ENCODE peak calls at places on chromosomes 2 and 18, in ten cellular contexts. T is foreskin keratinocyte; C is CD8-positive, alpha-beta T cell; D is neural crest cell; X is BE2C; H is RWPE1; V is B cell; J is right lobe of liver; L is fibroblast of villous mesenchyme; U is fibroblast of the aortic adventitia. O is an unnamed sample.

GRCh38 chr2:234406085-234406484 is 90.8 kb downstream of the ARL4C start:
- DNase-seq in T (no peak), C (no peak), D (no peak), X (peak; percentile 31), H (no peak), V (no peak), J (no peak), L (no peak), U (no peak), O (no peak)

GRCh38 chr2:203830294-203831055 is 37.1 kb upstream of the CTLA4 start:
- DNase-seq in T (no peak), C (no peak), D (no peak), X (no peak), H (no peak), V (no peak), J (no peak), L (no peak), U (no peak), O (no peak)

GRCh38 chr18:50058731-50059130 is 136.2 kb downstream of the MYO5B start:
- DNase-seq in T (no peak), C (no peak), D (no peak), X (no peak), H (no peak), V (no peak), J (no peak), L (no peak), U (no peak), O (no peak)

GRCh38 chr2:230885467-230886130 is 20.9 kb downstream of the ITM2C start:
- DNase-seq in T (no peak), C (no peak), D (peak; percentile 69), X (peak; percentile 68), H (no peak), V (no peak), J (no peak), L (peak; percentile 60), U (peak; percentile 46), O (no peak)

GRCh38 chr2:43758738-43759137 is 15.1 kb upstream of the DYNC2LI1 start:
- DNase-seq in T (no peak), C (no peak), D (no peak), X (no peak), H (no peak), V (no peak), J (no peak), L (peak; percentile 84), U (peak; percentile 71), O (no peak)

GRCh38 chr2:55419514-55420243 is at the start of gene CCDC88A:
- DNase-seq in T (peak; percentile 90), C (peak; percentile 78), D (peak; percentile 99), X (peak; percentile 90), H (peak; percentile 89), V (peak; percentile 88), J (peak; percentile 96), L (peak; percentile 98), U (peak; percentile 97), O (peak; percentile 99)

GRCh38 chr2:19158211-19158610 is 200.2 kb downstream of the OSR1 start:
- DNase-seq in T (no peak), C (no peak), D (no peak), X (no peak), H (no peak), V (no peak), J (no peak), L (no peak), U (peak; percentile 37), O (no peak)

GRCh38 chr2:33405180-33406105 is 71.0 kb upstream of the RASGRP3 start:
- DNase-seq in T (no peak), C (no peak), D (no peak), X (no peak), H (no peak), V (no peak), J (no peak), L (no peak), U (no peak), O (no peak)

GRCh38 chr18:56515522-56515921 is 122.9 kb downstream of the TXNL1 start:
- DNase-seq in T (no peak), C (no peak), D (no peak), X (no peak), H (no peak), V (no peak), J (no peak), L (no peak), U (no peak), O (no peak)

GRCh38 chr2:175027755-175028154 is 22.6 kb upstream of the CHN1 start:
- DNase-seq in T (no peak), C (no peak), D (no peak), X (no peak), H (no peak), V (no peak), J (no peak), L (no peak), U (no peak), O (no peak)

GRCh38 chr2:15117409-15118030 is 443.6 kb downstream of the NBAS start:
- DNase-seq in T (no peak), C (no peak), D (no peak), X (peak; percentile 28), H (no peak), V (no peak), J (no peak), L (no peak), U (no peak), O (no peak)

GRCh38 chr2:12715878-12716249 is 872 bp upstream of the TRIB2 start:
- DNase-seq in T (peak; percentile 79), C (peak; percentile 66), D (peak; percentile 62), X (peak; percentile 83), H (peak; percentile 41), V (peak; percentile 82), J (peak; percentile 86), L (peak; percentile 81), U (peak; percentile 74), O (peak; percentile 77)

GRCh38 chr2:43083710-43084698 is 142.4 kb downstream of the ZFP36L2 start:
- DNase-seq in T (peak; percentile 98), C (no peak), D (no peak), X (peak; percentile 74), H (peak; percentile 84), V (no peak), J (no peak), L (peak; percentile 86), U (peak; percentile 78), O (no peak)

GRCh38 chr2:60335533-60336237 is 217.8 kb downstream of the BCL11A start:
- DNase-seq in T (no peak), C (no peak), D (no peak), X (no peak), H (no peak), V (no peak), J (no peak), L (no peak), U (no peak), O (no peak)

GRCh38 chr18:3595282-3596273 is 145.6 kb downstream of the TGIF1 start:
- DNase-seq in T (peak; percentile 97), C (no peak), D (no peak), X (no peak), H (peak; percentile 78), V (peak; percentile 44), J (no peak), L (peak; percentile 98), U (peak; percentile 98), O (no peak)

GRCh38 chr18:74654637-74655036 is 57.0 kb downstream of the ZNF407 start:
- DNase-seq in T (no peak), C (no peak), D (no peak), X (no peak), H (no peak), V (no peak), J (no peak), L (no peak), U (peak; percentile 66), O (no peak)

GRCh38 chr2:72996152-72996502 is 75.4 kb downstream of the SFXN5 start:
- DNase-seq in T (no peak), C (no peak), D (no peak), X (no peak), H (no peak), V (no peak), J (no peak), L (no peak), U (no peak), O (no peak)

GRCh38 chr18:75376004-75376403 is 51.5 kb downstream of the SMIM21 start:
- DNase-seq in T (no peak), C (no peak), D (no peak), X (no peak), H (no peak), V (no peak), J (no peak), L (no peak), U (no peak), O (no peak)

GRCh38 chr2:305366-305765 is 17.5 kb upstream of the ALKAL2 start:
- DNase-seq in T (no peak), C (no peak), D (no peak), X (no peak), H (no peak), V (no peak), J (no peak), L (no peak), U (no peak), O (no peak)

GRCh38 chr2:30201990-30202389 is 29.3 kb upstream of the LBH start:
- DNase-seq in T (no peak), C (no peak), D (no peak), X (no peak), H (no peak), V (no peak), J (no peak), L (no peak), U (peak; percentile 76), O (no peak)

GRCh38 chr2:134170269-134170668 is 83.6 kb upstream of the MGAT5 start:
- DNase-seq in T (no peak), C (no peak), D (no peak), X (no peak), H (no peak), V (no peak), J (no peak), L (peak; percentile 79), U (peak; percentile 63), O (no peak)

GRCh38 chr18:76847926-76848325 is 25.6 kb downstream of the ZNF236 start:
- DNase-seq in T (no peak), C (no peak), D (no peak), X (no peak), H (no peak), V (no peak), J (no peak), L (no peak), U (no peak), O (peak; percentile 30)
- TF ChIP-seq CTCF in T (peak; percentile 28), C (no peak), D (peak; percentile 40), X (peak; percentile 9), H (peak; percentile 11), V (no peak), J (no peak), L (peak; percentile 30), U (peak; percentile 22), O (peak; percentile 45)

GRCh38 chr2:152507941-152508340 is 173.0 kb downstream of the FMNL2 start:
- DNase-seq in T (no peak), C (no peak), D (no peak), X (no peak), H (no peak), V (no peak), J (no peak), L (no peak), U (no peak), O (no peak)
- TF ChIP-seq CTCF in T (no peak), C (no peak), D (no peak), X (no peak), H (no peak), V (no peak), J (no peak), L (no peak), U (no peak), O (no peak)

GRCh38 chr18:26185267-26185666 is 41.0 kb upstream of the TAF4B start:
- DNase-seq in T (peak; percentile 9), C (no peak), D (no peak), X (no peak), H (peak; percentile 19), V (no peak), J (no peak), L (no peak), U (peak; percentile 1), O (no peak)
- TF ChIP-seq CTCF in T (peak; percentile 38), C (no peak), D (peak; percentile 46), X (no peak), H (peak; percentile 17), V (peak; percentile 29), J (no peak), L (no peak), U (peak; percentile 27), O (peak; percentile 63)

GRCh38 chr2:224378087-224379085 is 23.5 kb downstream of the FAM124B start:
- DNase-seq in T (no peak), C (no peak), D (no peak), X (no peak), H (no peak), V (no peak), J (no peak), L (no peak), U (no peak), O (no peak)
- TF ChIP-seq CTCF in T (peak; percentile 36), C (no peak), D (peak; percentile 39), X (peak; percentile 34), H (no peak), V (no peak), J (no peak), L (peak; percentile 24), U (peak; percentile 35), O (no peak)

O was measured in endothelial cell.